ENCODE peak calls at places on chromosomes 3 and 15, in seven cellular contexts. W is IMR-90, C is heart left ventricle, G is H9, L is BE2C, J is kidney, Y is SK-N-SH. T is an unnamed sample. For H3K4me1, the result is how much of the 10 kb centered on the place peaks cover.

GRCh38 chr3:3753416-3753815 is 45.8 kb upstream of the LRRN1 start:
- DNase-seq in W (no peak), C (no peak), G (no peak), L (no peak), J (no peak), Y (no peak), T (no peak)

GRCh38 chr3:150049317-150049716 is 78.6 kb upstream of the PFN2 start:
- DNase-seq in W (peak), C (no peak), G (no peak), L (no peak), J (no peak), Y (no peak), T (no peak)

GRCh38 chr3:94004301-94004910 is 24.0 kb downstream of the STX19 start:
- DNase-seq in W (peak), C (no peak), G (no peak), L (no peak), J (no peak), Y (peak), T (no peak)

GRCh38 chr3:133077688-133078087 is 39.5 kb downstream of the TMEM108 start:
- DNase-seq in W (no peak), C (no peak), G (no peak), L (no peak), J (no peak), Y (no peak), T (no peak)

GRCh38 chr3:46593979-46594378 is 18.3 kb upstream of the FAM240A start:
- DNase-seq in W (no peak), C (no peak), G (no peak), L (no peak), J (no peak), Y (no peak), T (no peak)

GRCh38 chr3:158295771-158296170 is 185.9 kb downstream of the RSRC1 start:
- DNase-seq in W (no peak), C (no peak), G (no peak), L (no peak), J (no peak), Y (no peak), T (no peak)

GRCh38 chr3:109853077-109853732 is 515.9 kb upstream of the DPPA4 start:
- DNase-seq in W (no peak), C (no peak), G (no peak), L (no peak), J (no peak), Y (no peak), T (no peak)

GRCh38 chr15:50140097-50140496 is 21.1 kb upstream of the ATP8B4 start:
- DNase-seq in W (peak), C (no peak), G (no peak), L (no peak), J (no peak), Y (no peak), T (no peak)

GRCh38 chr3:69200384-69201068 is 78.1 kb upstream of the LMOD3 start:
- DNase-seq in W (peak), C (no peak), G (no peak), L (no peak), J (no peak), Y (no peak), T (peak)

GRCh38 chr3:97189835-97190234 is 375.4 kb downstream of the EPHA6 start:
- DNase-seq in W (no peak), C (no peak), G (no peak), L (no peak), J (no peak), Y (no peak), T (no peak)

GRCh38 chr3:26590919-26591318 is 31.7 kb upstream of the LRRC3B start:
- DNase-seq in W (no peak), C (no peak), G (no peak), L (no peak), J (no peak), Y (no peak), T (no peak)

GRCh38 chr3:198106265-198106664 is 146.2 kb downstream of the LMLN start:
- DNase-seq in W (no peak), C (no peak), G (no peak), L (no peak), J (no peak), Y (no peak), T (no peak)

GRCh38 chr15:30065025-30065801 is 17.5 kb upstream of the GOLGA8J start:
- DNase-seq in W (peak), C (no peak), G (no peak), L (no peak), J (no peak), Y (no peak), T (peak)

GRCh38 chr3:15647629-15648167 is 46.2 kb downstream of the BTD start:
- DNase-seq in W (peak), C (no peak), G (no peak), L (no peak), J (peak), Y (no peak), T (peak)

GRCh38 chr3:105518806-105519418 is 152.2 kb downstream of the ALCAM start:
- DNase-seq in W (peak), C (no peak), G (no peak), L (peak), J (no peak), Y (peak), T (peak)

GRCh38 chr3:430186-430585 is 233.6 kb downstream of the CHL1 start:
- DNase-seq in W (no peak), C (no peak), G (no peak), L (no peak), J (no peak), Y (no peak), T (no peak)

GRCh38 chr15:57273366-57273765 is 102.9 kb upstream of the CGNL1 start:
- DNase-seq in W (no peak), C (no peak), G (no peak), L (no peak), J (no peak), Y (no peak), T (peak)

GRCh38 chr3:141646760-141647561 is 91.1 kb upstream of the RNF7 start:
- DNase-seq in W (peak), C (peak), G (peak), L (peak), J (no peak), Y (peak), T (peak)

GRCh38 chr3:50428007-50428633 is 68.8 kb upstream of the TMEM115 start:
- DNase-seq in W (no peak), C (no peak), G (no peak), L (peak), J (no peak), Y (peak), T (no peak)

GRCh38 chr15:90322531-90322930 is 29.6 kb upstream of the ZNF774 start:
- DNase-seq in W (no peak), C (no peak), G (no peak), L (no peak), J (no peak), Y (no peak), T (no peak)

GRCh38 chr15:90138071-90138833 is 36.0 kb upstream of the IDH2 start:
- DNase-seq in W (no peak), C (peak), G (no peak), L (no peak), J (peak), Y (no peak), T (no peak)

GRCh38 chr3:88188436-88188835 is 38.7 kb downstream of the C3orf38 start:
- DNase-seq in W (no peak), C (peak), G (no peak), L (no peak), J (no peak), Y (peak), T (no peak)

GRCh38 chr3:139477710-139478640 is 1.7 kb upstream of the RBP2 start:
- DNase-seq in W (no peak), C (no peak), G (no peak), L (no peak), J (no peak), Y (no peak), T (peak)

GRCh38 chr3:31364188-31364587 is 168.5 kb upstream of the STT3B start:
- DNase-seq in W (peak), C (no peak), G (no peak), L (no peak), J (no peak), Y (no peak), T (no peak)

GRCh38 chr3:150362515-150363302 is 45.4 kb upstream of the TSC22D2 start:
- DNase-seq in W (no peak), C (no peak), G (no peak), L (no peak), J (no peak), Y (no peak), T (peak)

GRCh38 chr3:3801510-3801841 is 2.2 kb downstream of the LRRN1 start:
- DNase-seq in W (no peak), C (no peak), G (peak), L (no peak), J (no peak), Y (no peak), T (no peak)

GRCh38 chr15:71747128-71748083 is 62.9 kb upstream of the NR2E3 start:
- DNase-seq in W (peak), C (no peak), G (no peak), L (no peak), J (no peak), Y (no peak), T (peak)

GRCh38 chr3:114078126-114078525 is 21.6 kb downstream of the QTRT2 start:
- DNase-seq in W (peak), C (no peak), G (no peak), L (no peak), J (no peak), Y (no peak), T (no peak)

GRCh38 chr3:39849992-39850706 is 40.7 kb downstream of the MYRIP start:
- DNase-seq in W (no peak), C (no peak), G (no peak), L (no peak), J (no peak), Y (no peak), T (no peak)

GRCh38 chr3:64830681-64831080 is 142.9 kb upstream of the ADAMTS9 start:
- DNase-seq in W (no peak), C (no peak), G (no peak), L (no peak), J (no peak), Y (no peak), T (no peak)

GRCh38 chr15:63586790-63587189 is 10.4 kb upstream of the FBXL22 start:
- DNase-seq in W (no peak), C (no peak), G (peak), L (no peak), J (no peak), Y (no peak), T (no peak)

GRCh38 chr15:48965972-48966371 is 2.3 kb upstream of the SHC4 start:
- DNase-seq in W (peak), C (no peak), G (no peak), L (peak), J (no peak), Y (no peak), T (peak)
- TF ChIP-seq CTCF in W (peak), C (no peak), G (peak), L (peak), J (no peak), Y (peak), T (peak)

GRCh38 chr15:66154581-66154980 is 99.0 kb downstream of the MEGF11 start:
- DNase-seq in W (no peak), C (no peak), G (no peak), L (no peak), J (no peak), Y (no peak), T (no peak)

GRCh38 chr15:66153549-66154415 is 99.8 kb downstream of the MEGF11 start:
- DNase-seq in W (no peak), C (no peak), G (no peak), L (no peak), J (no peak), Y (no peak), T (no peak)

GRCh38 chr15:66155065-66155464 is 98.5 kb downstream of the MEGF11 start:
- DNase-seq in W (no peak), C (no peak), G (no peak), L (no peak), J (no peak), Y (no peak), T (no peak)

GRCh38 chr15:66151809-66152208 is 101.7 kb downstream of the MEGF11 start:
- DNase-seq in W (no peak), C (no peak), G (peak), L (no peak), J (no peak), Y (peak), T (no peak)

DNA sequence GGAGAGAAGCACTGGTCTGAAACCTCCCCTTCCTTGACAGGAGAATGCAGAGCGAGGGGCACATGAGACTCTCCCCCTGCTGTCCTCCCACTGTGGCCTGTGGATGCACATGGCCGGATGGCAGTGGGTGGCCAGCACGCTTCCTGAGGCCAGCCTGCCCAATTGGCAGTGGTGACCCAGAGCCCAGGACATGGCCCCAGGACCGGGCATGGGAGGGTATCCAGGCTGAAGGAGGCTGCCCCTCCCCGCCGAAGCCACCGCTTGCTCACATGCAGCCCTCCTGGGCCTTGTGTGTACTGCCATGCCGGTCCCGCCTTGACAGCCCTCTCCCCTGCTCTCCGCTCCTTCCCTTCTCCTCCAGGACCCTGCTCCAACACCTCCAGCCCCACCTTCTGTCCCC is 100.9 kb downstream of the MEGF11 start:
- DNase-seq in W (no peak), C (no peak), G (no peak), L (no peak), J (no peak), Y (no peak), T (no peak)
- H3K4me1 ChIP-seq in W (under half), C (under half), G (under half), L (under half), J (under half), Y (under half), T (under half)

GRCh38 chr15:66789029-66790025 is 87.3 kb downstream of the SMAD6 start:
- DNase-seq in W (peak), C (peak), G (peak), L (peak), J (peak), Y (no peak), T (peak)
- TF ChIP-seq CTCF in W (peak), C (peak), G (peak), L (peak), J (peak), Y (peak), T (peak)

GRCh38 chr3:71131385-71131871 is 452.1 kb downstream of the FOXP1 start:
- DNase-seq in W (no peak), C (no peak), G (no peak), L (no peak), J (no peak), Y (no peak), T (no peak)
- H3K4me1 ChIP-seq in W (under half), C (half or more), G (under half), L (under half), J (under half), Y (under half), T (under half)

GRCh38 chr15:79450648-79451047 is 18.5 kb downstream of the MINAR1 start:
- DNase-seq in W (no peak), C (no peak), G (no peak), L (no peak), J (no peak), Y (peak), T (no peak)
- TF ChIP-seq CTCF in W (peak), C (no peak), G (peak), L (peak), J (no peak), Y (peak), T (peak)

GRCh38 chr15:40045572-40046217 is 6.7 kb upstream of the SRP14 start:
- DNase-seq in W (no peak), C (no peak), G (no peak), L (no peak), J (no peak), Y (no peak), T (no peak)

GRCh38 chr15:40049076-40049475 is 10.1 kb upstream of the SRP14 start:
- DNase-seq in W (no peak), C (no peak), G (no peak), L (no peak), J (no peak), Y (no peak), T (no peak)

GRCh38 chr15:40046721-40047412 is 7.9 kb upstream of the SRP14 start:
- DNase-seq in W (peak), C (no peak), G (no peak), L (no peak), J (no peak), Y (no peak), T (peak)

GRCh38 chr15:40048155-40048792 is 9.3 kb upstream of the SRP14 start:
- DNase-seq in W (no peak), C (no peak), G (no peak), L (no peak), J (no peak), Y (no peak), T (no peak)

GRCh38 chr15:40047413-40048154 is 8.6 kb upstream of the SRP14 start:
- DNase-seq in W (peak), C (peak), G (no peak), L (peak), J (peak), Y (no peak), T (peak)
- H3K4me1 ChIP-seq in W (under half), C (half or more), G (under half), L (under half), J (under half), Y (under half), T (under half)